ENCODE peak calls at places on chromosomes 16 and 17, in four cellular contexts. Z is NCI-H69; Q is CD4-positive, alpha-beta memory T cell; E is ovary. B is an unnamed sample.

GRCh38 chr16:56382459-56382858 is 42.9 kb downstream of the AMFR start:
- DNase-seq in Q (no peak), Z (no peak), E (no peak), B (no peak)

GRCh38 chr17:1588781-1589585 is 26.4 kb upstream of the PITPNA start:
- DNase-seq in E (no peak), Q (no peak), Z (no peak), B (peak; percentile 30)

GRCh38 chr17:44919885-44920564 is 4.7 kb upstream of the GFAP start:
- DNase-seq in Z (peak; percentile 90), E (peak; percentile 84), Q (peak; percentile 50), B (peak; percentile 86)

GRCh38 chr16:82993415-82993814 is 366.6 kb downstream of the CDH13 start:
- DNase-seq in E (no peak), Z (no peak), Q (no peak), B (no peak)

GRCh38 chr17:17757391-17757791 is 76.1 kb downstream of the RAI1 start:
- DNase-seq in Z (no peak), E (no peak), Q (no peak), B (no peak)

GRCh38 chr17:46851029-46851741 is at the start of gene WNT9B:
- DNase-seq in Z (peak; percentile 95), E (no peak), Q (no peak), B (peak; percentile 95)

GRCh38 chr17:58667934-58668597 is 23.8 kb downstream of the TEX14 start:
- DNase-seq in Z (no peak), Q (no peak), E (no peak), B (no peak)

GRCh38 chr16:9192746-9193145 is 101.3 kb downstream of the HAPSTR1 start:
- DNase-seq in E (no peak), Z (no peak), Q (no peak), B (no peak)

GRCh38 chr17:74210191-74211140 is 2.9 kb upstream of the TTYH2 start:
- DNase-seq in E (peak; percentile 76), Q (peak; percentile 84), Z (peak; percentile 67), B (peak; percentile 80)

GRCh38 chr17:75317671-75318070 is 28.4 kb upstream of the SLC25A19 start:
- DNase-seq in Z (no peak), E (no peak), Q (no peak), B (no peak)

GRCh38 chr16:397135-397661 is at the start of gene NME4:
- DNase-seq in Z (peak; percentile 85), E (peak; percentile 46), Q (no peak), B (peak; percentile 71)

GRCh38 chr17:73901661-73902415 is 257.6 kb upstream of the SDK2 start:
- DNase-seq in Q (peak; percentile 6), Z (peak; percentile 86), E (no peak), B (peak; percentile 73)

GRCh38 chr16:81405702-81406113 is 38.9 kb upstream of the CMIP start:
- DNase-seq in Z (no peak), E (no peak), Q (no peak), B (peak; percentile 73)

GRCh38 chr16:85350973-85351372 is 238.7 kb upstream of the CIBAR2 start:
- DNase-seq in E (peak; percentile 65), Z (peak; percentile 97), Q (no peak), B (peak; percentile 65)

GRCh38 chr16:67943619-67944503 is at the start of gene LCAT:
- DNase-seq in Q (no peak), Z (no peak), E (peak; percentile 65), B (peak; percentile 46)

B was measured in iPS-NIHi11.